ENCODE peak calls at places on chromosome 6, in ten cellular contexts. G, R, Y, B, I, O, L, C, W and F are unnamed samples.

GRCh38 chr6:166058064-166058739 is 109.4 kb downstream of the TBXT start:
- DNase-seq in G (no peak), I (no peak), O (no peak), W (peak), L (no peak), R (no peak), B (no peak), Y (no peak), C (no peak), F (peak)

GRCh38 chr6:42960243-42961019 is at the start of gene GNMT:
- DNase-seq in R (peak), I (no peak), C (no peak), Y (peak), L (peak), G (peak), B (no peak), O (peak), W (peak), F (peak)

GRCh38 chr6:40391086-40391485 is 196.1 kb downstream of the LRFN2 start:
- DNase-seq in I (no peak), W (no peak), C (no peak), Y (no peak), G (no peak), B (no peak), L (peak), O (no peak), R (peak), F (no peak)

GRCh38 chr6:107495196-107495643 is 5.3 kb downstream of the SOBP start:
- DNase-seq in L (no peak), O (peak), C (no peak), G (peak), W (no peak), I (no peak), B (no peak), R (peak), Y (no peak), F (peak)

GRCh38 chr6:37819802-37820712 is 530 bp downstream of the ZFAND3 start:
- DNase-seq in R (peak), Y (peak), L (peak), B (peak), O (peak), C (peak), I (peak), W (peak), G (peak), F (peak)

GRCh38 chr6:150266309-150266708 is 102.5 kb upstream of the IYD start:
- DNase-seq in Y (no peak), R (no peak), B (no peak), I (no peak), C (no peak), O (no peak), G (no peak), W (no peak), L (no peak), F (no peak)

GRCh38 chr6:4402477-4402976 is 267.2 kb upstream of the ECI2 start:
- DNase-seq in Y (no peak), I (peak), B (no peak), W (no peak), C (no peak), G (no peak), O (peak), L (no peak), R (no peak), F (peak)

GRCh38 chr6:22027226-22027725 is 269.6 kb downstream of the PRL start:
- DNase-seq in Y (no peak), O (no peak), G (no peak), R (no peak), L (no peak), B (no peak), C (no peak), I (no peak), W (no peak), F (no peak)

GRCh38 chr6:44701038-44701636 is 313.6 kb downstream of the CDC5L start:
- DNase-seq in C (no peak), O (no peak), Y (no peak), G (no peak), W (no peak), B (no peak), L (no peak), I (no peak), R (no peak), F (no peak)

GRCh38 chr6:11909696-11910132 is 102.4 kb upstream of the HIVEP1 start:
- DNase-seq in B (no peak), C (no peak), L (no peak), Y (no peak), R (no peak), I (no peak), O (no peak), W (no peak), G (no peak), F (no peak)

GRCh38 chr6:150236114-150236513 is 93.3 kb downstream of the PPP1R14C start:
- DNase-seq in R (no peak), B (no peak), I (no peak), Y (no peak), L (no peak), C (no peak), G (no peak), O (no peak), W (no peak), F (no peak)

GRCh38 chr6:87926687-87927086 is 121.0 kb upstream of the SPACA1 start:
- DNase-seq in O (no peak), G (no peak), L (no peak), I (no peak), Y (no peak), B (no peak), C (no peak), W (no peak), R (no peak), F (no peak)

GRCh38 chr6:139349464-139350020 is 24.9 kb downstream of the CITED2 start:
- DNase-seq in I (no peak), W (no peak), Y (no peak), C (no peak), L (no peak), G (no peak), B (no peak), O (no peak), R (peak), F (no peak)

GRCh38 chr6:87274660-87275273 is 47.6 kb upstream of the SMIM8 start:
- DNase-seq in R (no peak), O (no peak), Y (no peak), L (no peak), G (no peak), B (no peak), W (peak), C (no peak), I (no peak), F (no peak)

GRCh38 chr6:45822864-45823263 is 192.8 kb downstream of the CLIC5 start:
- DNase-seq in W (no peak), G (no peak), I (no peak), B (no peak), Y (no peak), R (no peak), C (no peak), L (no peak), O (no peak), F (no peak)

GRCh38 chr6:170271771-170272314 is 19.0 kb downstream of the DLL1 start:
- DNase-seq in G (no peak), B (no peak), O (no peak), W (no peak), I (no peak), Y (peak), R (no peak), L (no peak), C (no peak), F (peak)

GRCh38 chr6:54718541-54719023 is 128.0 kb upstream of the FAM83B start:
- DNase-seq in G (no peak), O (no peak), Y (no peak), L (no peak), W (no peak), R (peak), B (no peak), I (no peak), C (no peak), F (no peak)

GRCh38 chr6:5942591-5942990 is 64.1 kb downstream of the NRN1 start:
- DNase-seq in Y (no peak), O (no peak), I (no peak), G (no peak), C (no peak), W (no peak), R (no peak), B (no peak), L (no peak), F (no peak)

GRCh38 chr6:96626749-96627353 is 63.9 kb downstream of the FHL5 start:
- DNase-seq in R (no peak), Y (no peak), G (no peak), O (no peak), W (no peak), B (no peak), I (peak), C (peak), L (no peak), F (no peak)

GRCh38 chr6:169371344-169372144 is 117.9 kb upstream of the THBS2 start:
- DNase-seq in R (no peak), I (peak), C (peak), L (no peak), B (no peak), G (no peak), O (peak), Y (no peak), W (no peak), F (no peak)

DNA sequence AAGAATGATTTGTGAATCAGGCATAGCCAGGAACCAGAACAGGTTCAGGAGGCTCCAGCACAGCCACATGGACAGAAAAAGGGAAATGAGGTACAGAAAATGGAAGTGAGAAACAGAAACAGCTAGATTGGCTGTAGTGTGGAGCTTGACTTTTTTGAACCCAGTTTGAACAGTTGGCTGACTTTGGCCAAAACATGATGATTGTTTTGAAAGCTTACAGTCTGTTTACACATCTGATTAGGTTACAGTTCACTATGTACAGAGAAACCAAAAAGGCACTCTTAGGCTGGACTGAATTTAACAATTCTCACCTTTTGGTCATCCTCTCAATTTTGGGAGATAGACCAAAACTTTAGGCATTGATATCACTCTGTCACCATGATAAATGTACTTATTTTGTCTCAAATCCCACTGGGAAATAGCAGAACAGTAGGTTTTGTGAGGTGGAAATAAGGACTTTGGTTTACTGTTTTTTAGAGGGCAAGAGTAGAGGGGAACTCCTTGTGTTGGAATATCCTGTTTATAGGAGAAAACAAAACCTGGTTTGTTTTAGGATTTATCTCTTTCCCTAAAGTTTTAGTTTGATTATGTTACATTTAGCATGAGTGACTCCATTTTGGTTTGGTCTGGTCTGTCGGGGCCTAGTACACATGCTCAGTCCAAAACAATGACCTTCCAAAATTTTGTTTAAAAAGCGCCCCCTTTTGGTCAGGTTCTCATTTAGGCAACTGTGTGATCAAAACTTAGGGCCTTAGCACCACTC is 123.1 kb downstream of the OLIG3 start:
- DNase-seq in O (no peak), G (no peak), W (no peak), I (no peak), Y (no peak), B (no peak), R (no peak), C (peak), L (no peak), F (no peak)
- TF ChIP-seq CTCF in O (no peak), G (no peak), W (no peak), I (no peak), Y (no peak), B (no peak), R (no peak), C (peak), L (peak), F (no peak)

GRCh38 chr6:30742316-30743098 is at the start of gene FLOT1:
- DNase-seq in G (peak), Y (peak), C (peak), L (peak), R (peak), W (peak), O (peak), I (peak), B (peak), F (peak)
- TF ChIP-seq POLR2A in G (peak), Y (peak), C (peak), L (peak), R (peak), W (peak), O (peak), I (peak), B (peak), F (peak)

DNA sequence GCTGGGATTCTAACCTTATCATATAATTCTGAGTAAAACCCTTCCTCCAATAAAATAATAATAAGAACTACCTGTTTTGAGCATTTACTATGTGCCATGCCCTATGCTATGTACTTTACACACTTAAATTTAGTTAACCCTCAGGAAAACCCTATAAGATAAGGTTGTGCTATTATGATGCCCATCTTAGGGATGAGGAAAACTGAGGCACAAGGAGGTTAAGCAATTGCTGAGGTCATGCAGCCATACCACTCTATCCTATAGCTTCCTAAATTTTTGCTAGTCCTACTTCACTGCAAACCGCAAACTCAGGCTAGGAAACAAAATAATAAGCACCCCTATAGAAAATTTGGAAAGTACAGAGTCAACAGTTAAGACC is 38.9 kb upstream of the GFOD1 start:
- DNase-seq in B (no peak), C (no peak), L (no peak), Y (no peak), I (no peak), W (no peak), G (no peak), R (no peak), O (no peak), F (no peak)
- H3K4me3 ChIP-seq in B (no peak), C (no peak), L (no peak), Y (no peak), I (no peak), W (no peak), G (no peak), R (no peak), O (peak), F (no peak)

DNA sequence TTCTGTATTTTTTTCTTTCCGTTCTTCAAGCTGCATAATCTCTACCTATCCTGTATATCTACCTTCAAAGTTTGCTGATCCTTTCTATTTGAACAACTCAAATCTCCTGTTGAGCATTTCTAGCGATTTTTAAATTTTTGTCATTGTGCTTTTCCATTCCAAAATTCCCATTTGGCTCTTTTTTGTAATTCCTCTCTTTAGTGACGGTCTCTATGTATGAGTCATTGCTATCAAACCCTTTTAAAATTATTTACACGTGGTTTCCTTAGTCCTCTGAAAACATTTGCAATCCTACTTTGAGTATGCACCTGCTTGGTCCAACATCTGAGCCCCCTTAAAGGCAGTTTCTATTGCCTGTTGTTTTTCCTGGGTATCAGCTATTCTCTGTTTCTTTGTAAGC is 100.5 kb upstream of the FOXC1 start:
- DNase-seq in Y (no peak), O (no peak), B (no peak), R (no peak), C (no peak), G (no peak), L (no peak), I (no peak), W (no peak), F (no peak)
- TF ChIP-seq CTCF in Y (no peak), O (no peak), B (no peak), R (no peak), C (no peak), G (no peak), L (no peak), I (no peak), W (no peak), F (no peak)

GRCh38 chr6:152091851-152092341 is 284.4 kb downstream of the ESR1 start:
- DNase-seq in B (no peak), Y (no peak), G (no peak), W (no peak), O (no peak), C (no peak), R (no peak), I (no peak), L (no peak), F (no peak)
- TF ChIP-seq POLR2A in B (no peak), Y (no peak), G (no peak), W (no peak), O (no peak), C (no peak), R (no peak), I (no peak), L (no peak), F (no peak)

DNA sequence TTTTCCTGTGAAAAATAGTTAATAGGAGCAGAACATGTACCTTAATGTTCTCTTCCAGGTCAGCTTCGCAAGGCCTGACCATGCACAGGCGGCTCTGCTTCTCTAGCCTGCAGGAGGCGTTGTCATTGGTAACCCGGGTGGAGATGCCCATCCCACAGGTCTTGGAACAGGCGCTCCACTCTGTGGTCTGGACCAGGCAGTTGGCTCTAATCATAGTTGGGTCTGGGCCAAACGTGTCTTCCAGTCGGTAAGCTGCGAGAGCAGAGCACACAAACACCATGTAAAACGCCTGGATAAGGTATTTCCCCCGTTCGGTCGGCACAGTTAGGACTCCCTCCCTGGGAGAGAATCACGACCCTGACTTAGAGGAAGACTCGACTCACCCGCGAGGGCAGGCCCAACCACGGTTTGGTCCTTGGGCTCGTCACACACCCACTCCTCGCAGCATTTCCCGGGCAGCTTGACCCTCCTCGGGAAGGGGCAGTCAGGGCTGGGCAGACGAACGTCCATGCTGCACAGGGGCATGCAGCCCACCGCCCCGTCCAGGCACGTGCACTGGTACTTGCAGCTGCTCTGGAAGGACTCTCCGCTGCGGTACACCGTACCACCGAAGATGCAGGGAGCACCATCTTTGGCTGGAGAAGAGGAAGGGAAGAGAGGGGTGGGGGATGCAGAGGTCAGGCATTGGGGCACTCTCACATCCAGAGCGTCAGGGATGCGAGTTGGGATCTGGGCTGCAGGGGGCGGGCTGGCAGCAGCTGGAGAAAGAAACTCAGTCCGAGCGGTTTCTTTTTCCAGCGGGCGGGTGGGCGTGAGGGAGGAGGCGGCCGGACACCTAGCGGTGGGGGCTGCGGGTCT is 1.0 kb downstream of the CCN2 start:
- DNase-seq in O (peak), Y (peak), W (peak), R (peak), G (peak), C (peak), B (peak), I (peak), L (peak), F (peak)
- H3K4me3 ChIP-seq in O (peak), Y (peak), W (peak), R (peak), G (peak), C (peak), B (peak), I (peak), L (peak), F (no peak)

GRCh38 chr6:133631421-133631820 is 257.5 kb upstream of the TCF21 start:
- DNase-seq in W (no peak), R (no peak), O (no peak), C (no peak), I (no peak), B (no peak), G (no peak), Y (no peak), L (no peak), F (no peak)
- TF ChIP-seq CTCF in W (no peak), R (no peak), O (no peak), C (peak), I (no peak), B (no peak), G (no peak), Y (no peak), L (no peak), F (no peak)

GRCh38 chr6:116564296-116564695 is 7.0 kb upstream of the RWDD1 start:
- DNase-seq in W (no peak), G (no peak), B (no peak), Y (no peak), R (no peak), C (no peak), I (no peak), O (no peak), L (no peak), F (no peak)
- TF ChIP-seq POLR2A in W (no peak), G (no peak), B (no peak), Y (no peak), R (no peak), C (no peak), I (no peak), O (no peak), L (no peak), F (no peak)

GRCh38 chr6:148935705-148936306 is 189.0 kb downstream of the UST start:
- DNase-seq in C (no peak), O (no peak), B (no peak), I (no peak), L (no peak), R (no peak), G (no peak), W (no peak), Y (no peak), F (peak)
- H3K4me3 ChIP-seq in C (no peak), O (no peak), B (no peak), I (no peak), L (no peak), R (no peak), G (no peak), W (no peak), Y (no peak), F (no peak)